ENCODE peak calls at places on chromosomes 1 and 21, in nine cellular contexts. E is keratinocyte, F is thoracic aorta, J is K562, O is cardiac muscle cell, Z is AG04450, X is tibial nerve, B is ovary, Q is Panc1. I is an unnamed sample.

GRCh38 chr1:55876276-55877060 is 661.3 kb upstream of the USP24 start:
- DNase-seq in Q (no peak), X (no peak), F (no peak), Z (no peak), O (no peak), B (no peak), J (no peak), E (no peak), I (no peak)

GRCh38 chr1:173355281-173356031 is 121.7 kb upstream of the PRDX6 start:
- DNase-seq in B (no peak), F (no peak), J (peak; percentile 68), E (no peak), X (no peak), Z (no peak), Q (no peak), O (no peak), I (no peak)

GRCh38 chr1:234262007-234262753 is 111.1 kb upstream of the COA6 start:
- DNase-seq in B (no peak), O (no peak), Q (no peak), Z (no peak), X (no peak), E (no peak), F (no peak), J (no peak), I (no peak)

GRCh38 chr1:153609585-153609907 is 3.4 kb downstream of the S100A16 start:
- DNase-seq in J (no peak), O (no peak), F (no peak), Z (no peak), B (no peak), Q (no peak), E (no peak), X (no peak), I (no peak)

GRCh38 chr1:25906644-25907300 is 553 bp upstream of the STMN1 start:
- DNase-seq in F (no peak), B (no peak), E (no peak), Q (no peak), X (peak; percentile 22), Z (no peak), O (peak; percentile 28), J (no peak), I (no peak)

GRCh38 chr1:237012789-237013383 is 8.6 kb upstream of the MT1HL1 start:
- DNase-seq in Q (no peak), F (peak; percentile 89), O (no peak), Z (no peak), E (no peak), B (no peak), X (no peak), J (peak; percentile 67), I (no peak)

GRCh38 chr1:164644774-164645634 is 86.0 kb downstream of the PBX1 start:
- DNase-seq in E (no peak), X (no peak), O (no peak), F (no peak), J (no peak), Q (no peak), B (no peak), Z (peak; percentile 37), I (no peak)

GRCh38 chr1:41073971-41074370 is 52.4 kb upstream of the SLFNL1 start:
- DNase-seq in B (no peak), J (no peak), F (no peak), X (no peak), E (no peak), Q (no peak), Z (no peak), O (no peak), I (no peak)

GRCh38 chr1:238677567-238677966 is 708.8 kb upstream of the CHRM3 start:
- DNase-seq in Z (no peak), F (no peak), Q (no peak), J (no peak), B (no peak), E (no peak), O (no peak), X (no peak), I (no peak)

GRCh38 chr1:80047791-80048190 is 1041.3 kb upstream of the ADGRL4 start:
- DNase-seq in E (no peak), Q (no peak), F (no peak), Z (no peak), B (no peak), X (no peak), J (no peak), O (no peak), I (no peak)

GRCh38 chr1:154772611-154773515 is 97.2 kb downstream of the KCNN3 start:
- DNase-seq in J (no peak), X (no peak), O (no peak), F (no peak), B (no peak), Q (no peak), Z (no peak), E (no peak), I (no peak)

GRCh38 chr1:83735525-83735924 is 263.4 kb downstream of the TTLL7 start:
- DNase-seq in X (no peak), O (no peak), B (no peak), Q (no peak), E (no peak), J (no peak), F (no peak), Z (no peak), I (no peak)

GRCh38 chr21:32771134-32771523 is 426 bp downstream of the PAXBP1 start:
- DNase-seq in B (peak; percentile 55), E (no peak), X (peak; percentile 18), Z (peak; percentile 20), J (peak; percentile 77), Q (no peak), O (peak; percentile 80), F (no peak), I (no peak)

GRCh38 chr1:161189036-161189435 is 9.8 kb downstream of the ADAMTS4 start:
- DNase-seq in F (no peak), Z (no peak), X (no peak), B (no peak), O (no peak), Q (no peak), J (no peak), E (no peak), I (no peak)

GRCh38 chr1:75198163-75198562 is 64.0 kb downstream of the LHX8 start:
- DNase-seq in F (no peak), Z (no peak), X (no peak), O (no peak), Q (no peak), B (no peak), J (no peak), E (no peak), I (no peak)

GRCh38 chr1:160346953-160347352 is 3.8 kb downstream of the NCSTN start:
- DNase-seq in E (no peak), B (no peak), J (no peak), O (no peak), Q (no peak), F (no peak), X (no peak), Z (no peak), I (no peak)

GRCh38 chr1:178632619-178633018 is 92.4 kb upstream of the RALGPS2 start:
- DNase-seq in O (no peak), X (no peak), J (no peak), B (no peak), Z (no peak), E (no peak), Q (no peak), F (no peak), I (no peak)

GRCh38 chr21:44427241-44428120 is 27.8 kb upstream of the LRRC3 start:
- DNase-seq in Z (no peak), J (no peak), F (no peak), B (no peak), O (no peak), E (no peak), X (no peak), Q (no peak), I (no peak)

GRCh38 chr1:118815909-118816308 is 172.2 kb downstream of the TBX15 start:
- DNase-seq in F (no peak), Z (no peak), O (no peak), Q (no peak), J (no peak), X (no peak), B (no peak), E (no peak), I (no peak)

GRCh38 chr1:156551066-156551643 is 21.2 kb downstream of the IQGAP3 start:
- DNase-seq in B (no peak), Z (no peak), J (no peak), E (no peak), F (no peak), O (no peak), X (no peak), Q (no peak), I (no peak)
- H3K27ac ChIP-seq in B (no peak overlapping the region), Z (no peak overlapping the region), J (no peak overlapping the region), E (no peak overlapping the region), F (no peak overlapping the region), O (no peak overlapping the region), X (no peak overlapping the region), Q (no peak overlapping the region), I (no peak overlapping the region)

GRCh38 chr21:43315244-43316137 is 111.4 kb downstream of the SIK1 start:
- DNase-seq in Q (no peak), X (no peak), J (no peak), B (no peak), Z (no peak), F (no peak), E (no peak), O (no peak), I (no peak)
- TF ChIP-seq CTCF in Q (no peak), X (no peak), J (no peak), B (no peak), Z (peak; percentile 31), F (no peak), E (no peak), O (peak; percentile 13), I (no peak)

GRCh38 chr1:38997034-38997900 is 6.2 kb downstream of the AKIRIN1 start:
- DNase-seq in Z (no peak), X (no peak), J (no peak), F (no peak), O (no peak), Q (no peak), B (no peak), E (no peak), I (no peak)

GRCh38 chr1:38992450-38993111 is 1.5 kb downstream of the AKIRIN1 start:
- DNase-seq in O (no peak), B (no peak), X (no peak), F (no peak), J (no peak), Q (no peak), E (no peak), Z (no peak), I (no peak)

GRCh38 chr1:39001516-39002389 is 10.7 kb downstream of the AKIRIN1 start:
- DNase-seq in F (no peak), O (no peak), J (no peak), Q (no peak), Z (no peak), X (no peak), E (no peak), B (no peak), I (no peak)

GRCh38 chr1:38994196-38994595 is 3.1 kb downstream of the AKIRIN1 start:
- DNase-seq in E (no peak), B (no peak), F (no peak), Z (no peak), X (no peak), Q (no peak), O (no peak), J (no peak), I (no peak)

GRCh38 chr1:38997901-38998190 is 6.8 kb downstream of the AKIRIN1 start:
- DNase-seq in O (no peak), B (no peak), Z (no peak), X (no peak), E (no peak), F (no peak), J (no peak), Q (no peak), I (no peak)
- H3K4me3 ChIP-seq in O (no peak overlapping the region), B (no peak overlapping the region), Z (no peak overlapping the region), X (no peak overlapping the region), E (no peak overlapping the region), F (no peak overlapping the region), J (no peak overlapping the region), Q (no peak overlapping the region), I (no peak overlapping the region)

GRCh38 chr1:99180343-99180808 is 83.9 kb upstream of the PLPPR4 start:
- DNase-seq in B (peak; percentile 62), J (peak; percentile 44), X (peak; percentile 62), O (peak; percentile 81), E (no peak), Q (peak; percentile 42), F (peak; percentile 9), Z (peak; percentile 51), I (peak; percentile 57)
- H3K27ac ChIP-seq in B (no peak overlapping the region), J (no peak overlapping the region), X (no peak overlapping the region), O (no peak overlapping the region), E (no peak overlapping the region), Q (no peak overlapping the region), F (no peak overlapping the region), Z (no peak overlapping the region), I (peak overlapping the region; percentile 70)